ENCODE peak calls at places on chromosomes 4 and X, in eight cellular contexts. G is heart left ventricle, R is mesothelial cell of epicardium, J is ovary, H is AG04450, A is epithelial cell of esophagus, X is Calu3, D is kidney epithelial cell. C is an unnamed sample.
A peak's percentile ranks its signal among the peaks of the same experiment; 100 is the strongest.

GRCh38 chr4:78653655-78654054 is 102.1 kb downstream of the ANXA3 start:
- DNase-seq in G (no peak), R (no peak), J (no peak), H (no peak), A (peak; percentile 31), X (no peak), D (no peak), C (no peak)

GRCh38 chrX:19291086-19291485 is 52.6 kb upstream of the PDHA1 start:
- DNase-seq in G (no peak), R (no peak), J (no peak), H (no peak), A (no peak), X (no peak), D (no peak), C (no peak)

GRCh38 chrX:143466130-143466529 is 51.1 kb downstream of the SPANXN3 start:
- DNase-seq in G (no peak), R (no peak), J (no peak), H (no peak), A (no peak), X (no peak), D (no peak), C (no peak)

GRCh38 chr4:40656221-40656863 is 26.7 kb upstream of the RBM47 start:
- DNase-seq in G (no peak), R (no peak), J (no peak), H (no peak), A (no peak), X (no peak), D (no peak), C (peak; percentile 40)

GRCh38 chr4:41359069-41359769 is 102.5 kb downstream of the UCHL1 start:
- DNase-seq in G (no peak), R (no peak), J (no peak), H (no peak), A (no peak), X (peak; percentile 23), D (no peak), C (no peak)

GRCh38 chrX:111869639-111870034 is 6.3 kb upstream of the TRPC5OS start:
- DNase-seq in G (no peak), R (peak; percentile 49), J (no peak), H (peak; percentile 8), A (peak; percentile 53), X (peak; percentile 56), D (no peak), C (peak; percentile 3)

GRCh38 chrX:119234931-119235555 is 1.0 kb upstream of the PGRMC1 start:
- DNase-seq in G (no peak), R (no peak), J (no peak), H (no peak), A (no peak), X (no peak), D (no peak), C (no peak)

GRCh38 chr4:83197555-83198235 is 83.2 kb upstream of the PLAC8 start:
- DNase-seq in G (no peak), R (no peak), J (no peak), H (no peak), A (peak; percentile 53), X (no peak), D (no peak), C (no peak)

GRCh38 chr4:24105183-24106039 is 215.6 kb upstream of the PPARGC1A start:
- DNase-seq in G (no peak), R (no peak), J (no peak), H (peak; percentile 90), A (peak; percentile 76), X (no peak), D (no peak), C (no peak)

GRCh38 chr4:6703786-6704185 is 5.9 kb downstream of the MRFAP1L1 start:
- DNase-seq in G (no peak), R (no peak), J (no peak), H (no peak), A (no peak), X (no peak), D (no peak), C (no peak)

GRCh38 chrX:41178201-41178600 is 93.0 kb downstream of the USP9X start:
- DNase-seq in G (no peak), R (no peak), J (no peak), H (no peak), A (peak; percentile 18), X (peak; percentile 2), D (no peak), C (peak; percentile 27)

GRCh38 chr4:104491826-104492771 is 2.6 kb downstream of the CXXC4 start:
- DNase-seq in G (no peak), R (no peak), J (peak; percentile 30), H (no peak), A (peak; percentile 54), X (no peak), D (no peak), C (no peak)

GRCh38 chr4:47145630-47146029 is 114.3 kb downstream of the GABRB1 start:
- DNase-seq in G (no peak), R (no peak), J (no peak), H (peak; percentile 67), A (peak; percentile 25), X (no peak), D (peak; percentile 47), C (peak; percentile 7)

GRCh38 chr4:182143822-182144620 is 99.2 kb upstream of the TENM3 start:
- DNase-seq in G (no peak), R (peak; percentile 76), J (peak; percentile 47), H (peak; percentile 50), A (peak; percentile 69), X (peak; percentile 43), D (peak; percentile 54), C (peak; percentile 13)

GRCh38 chr4:69716654-69717053 is 43.8 kb downstream of the SULT1B1 start:
- DNase-seq in G (no peak), R (no peak), J (no peak), H (no peak), A (no peak), X (no peak), D (no peak), C (no peak)

GRCh38 chr4:45741897-45742296 is 382.0 kb downstream of the GABRG1 start:
- DNase-seq in G (no peak), R (no peak), J (no peak), H (no peak), A (no peak), X (no peak), D (no peak), C (no peak)
- TF ChIP-seq CTCF in G (no peak), R (no peak), J (no peak), H (no peak), A (no peak), X (no peak), D (no peak), C (no peak)

DNA sequence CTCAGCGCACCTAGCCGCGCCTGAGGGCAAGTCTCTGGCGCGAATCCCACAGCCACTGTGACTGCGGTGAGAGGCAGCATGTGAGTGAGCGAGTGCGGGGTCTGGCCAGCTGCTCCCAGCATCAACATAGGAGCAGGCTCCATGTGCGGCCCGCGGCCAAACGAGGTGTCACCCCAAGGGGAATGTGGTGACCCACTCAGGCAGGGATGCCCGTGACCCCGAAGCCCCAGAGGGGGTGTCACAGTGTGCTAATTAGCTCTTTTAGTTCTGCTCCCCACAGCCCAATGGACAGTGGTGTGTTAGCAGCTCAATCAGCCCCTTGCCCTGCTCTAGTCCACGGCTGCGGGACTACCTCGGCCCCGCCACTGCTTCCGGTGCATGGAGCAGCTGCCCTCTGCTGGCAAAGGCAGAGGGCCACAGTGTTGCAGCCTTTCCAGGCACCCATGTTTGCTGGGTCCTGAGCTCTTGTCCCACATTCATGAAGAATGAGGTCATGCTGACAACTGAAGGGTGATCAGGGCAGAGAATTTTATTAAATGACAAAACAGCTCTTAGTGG is 61.4 kb downstream of the AGA start:
- DNase-seq in G (no peak), R (no peak), J (no peak), H (no peak), A (peak; percentile 19), X (no peak), D (no peak), C (peak; percentile 15)
- TF ChIP-seq CTCF in G (no peak), R (no peak), J (no peak), H (no peak), A (peak; percentile 18), X (no peak), D (peak; percentile 3), C (no peak)

GRCh38 chr4:138519436-138519835 is 277.3 kb upstream of the SLC7A11 start:
- DNase-seq in G (no peak), R (no peak), J (no peak), H (no peak), A (no peak), X (no peak), D (no peak), C (no peak)

GRCh38 chr4:138521809-138522208 is 279.7 kb upstream of the SLC7A11 start:
- DNase-seq in G (peak; percentile 39), R (no peak), J (no peak), H (no peak), A (no peak), X (no peak), D (no peak), C (no peak)

DNA sequence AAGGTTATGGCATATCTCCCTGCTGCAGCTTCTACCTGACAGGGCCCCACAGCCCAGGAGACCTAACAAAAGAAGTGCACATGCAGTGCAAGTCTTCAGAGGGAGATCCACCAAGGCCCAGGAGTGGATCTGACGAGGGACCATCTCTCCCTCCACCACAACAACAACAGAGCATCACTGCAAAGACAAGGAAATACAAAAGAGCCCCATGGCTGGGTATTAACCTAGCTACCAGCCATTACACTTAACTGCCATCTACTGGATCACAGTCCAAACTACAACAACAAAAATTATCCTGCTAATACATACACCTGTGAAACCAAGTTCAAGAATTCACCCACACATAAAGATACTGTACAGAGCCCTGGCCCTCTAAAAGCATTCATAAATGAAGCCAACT is 280.2 kb upstream of the SLC7A11 start:
- DNase-seq in G (no peak), R (no peak), J (no peak), H (no peak), A (peak; percentile 58), X (no peak), D (no peak), C (no peak)
- TF ChIP-seq CTCF in G (peak; percentile 10), R (no peak), J (no peak), H (peak; percentile 54), A (peak; percentile 69), X (no peak), D (peak; percentile 48), C (no peak)

GRCh38 chrX:135481696-135482179 is 38.7 kb upstream of the INTS6L start:
- DNase-seq in G (no peak), R (no peak), J (no peak), H (no peak), A (no peak), X (no peak), D (no peak), C (no peak)

GRCh38 chrX:135480076-135480475 is 40.4 kb upstream of the INTS6L start:
- DNase-seq in G (no peak), R (no peak), J (no peak), H (no peak), A (no peak), X (no peak), D (no peak), C (no peak)

GRCh38 chrX:135489542-135489941 is 30.9 kb upstream of the INTS6L start:
- DNase-seq in G (no peak), R (no peak), J (no peak), H (no peak), A (no peak), X (no peak), D (no peak), C (no peak)

DNA sequence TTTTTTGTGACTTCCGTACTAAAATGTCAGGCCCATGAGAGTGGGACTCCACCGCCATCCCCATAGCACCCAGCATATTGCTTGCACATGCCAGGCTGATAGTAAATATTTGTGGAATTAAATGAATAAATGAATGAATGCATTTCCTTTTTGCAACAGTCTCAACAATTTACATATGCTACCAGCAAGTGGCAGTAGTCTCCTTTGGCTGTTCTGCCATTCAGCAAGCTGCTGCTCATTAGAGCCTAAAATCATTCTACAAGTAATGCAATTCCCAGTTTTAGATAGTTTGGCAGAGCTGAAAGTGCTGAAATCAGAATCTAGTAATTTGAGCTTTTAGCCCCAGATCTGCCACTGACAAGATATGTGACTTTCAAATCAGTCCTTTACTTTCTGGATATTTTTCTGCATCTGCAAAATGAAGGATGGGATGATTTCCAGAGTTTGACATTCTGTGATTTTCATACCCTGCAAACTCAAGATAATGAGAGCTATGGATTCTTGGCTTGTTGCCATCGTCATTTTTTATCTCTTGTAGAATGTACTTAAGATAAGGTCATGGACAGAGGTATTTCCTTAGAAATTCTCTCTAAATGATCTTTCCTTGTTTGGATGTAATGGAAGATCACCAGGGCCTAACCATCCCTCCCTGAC is 35.7 kb upstream of the INTS6L start:
- DNase-seq in G (no peak), R (no peak), J (no peak), H (no peak), A (peak; percentile 56), X (peak; percentile 22), D (no peak), C (peak; percentile 24)
- TF ChIP-seq CTCF in G (peak; percentile 39), R (no peak), J (peak; percentile 48), H (peak; percentile 65), A (peak; percentile 67), X (no peak), D (peak; percentile 43), C (peak; percentile 57)

C was measured in activated CD8-positive, alpha-beta T cell treated with anti-CD3 and anti-CD28 coated beads for 36 hours.